ENCODE peak calls at places on chromosomes 3 and 15, in nine cellular contexts. One of them, this sample, is unnamed.

GRCh38 chr3:61868499-61868898 is 307.1 kb downstream of the PTPRG start:
- DNase-seq in activated naive CD4-positive, alpha-beta T cell: no peak
- DNase-seq in Right ventricle myocardium superior: no peak
- DNase-seq in HFFc6: no peak
- DNase-seq in A172: no peak
- DNase-seq in SHP77: no peak
- DNase-seq in left ventricle myocardium inferior: no peak
- DNase-seq in foreskin melanocyte: no peak
- DNase-seq in A549: no peak
- DNase-seq in this sample: no peak

GRCh38 chr3:38966956-38967795 is 84.6 kb downstream of the SCN11A start:
- DNase-seq in activated naive CD4-positive, alpha-beta T cell: no peak
- DNase-seq in Right ventricle myocardium superior: no peak
- DNase-seq in HFFc6: no peak
- DNase-seq in A172: no peak
- DNase-seq in SHP77: no peak
- DNase-seq in left ventricle myocardium inferior: no peak
- DNase-seq in foreskin melanocyte: no peak
- DNase-seq in A549: no peak
- DNase-seq in this sample: no peak

GRCh38 chr15:55802600-55803376 is 59.8 kb upstream of the PRTG start:
- DNase-seq in activated naive CD4-positive, alpha-beta T cell: no peak
- DNase-seq in Right ventricle myocardium superior: no peak
- DNase-seq in HFFc6: no peak
- DNase-seq in A172: no peak
- DNase-seq in SHP77: peak
- DNase-seq in left ventricle myocardium inferior: no peak
- DNase-seq in foreskin melanocyte: no peak
- DNase-seq in A549: no peak
- DNase-seq in this sample: no peak

GRCh38 chr15:63909819-63910437 is 76.2 kb upstream of the HERC1 start:
- DNase-seq in activated naive CD4-positive, alpha-beta T cell: no peak
- DNase-seq in Right ventricle myocardium superior: no peak
- DNase-seq in HFFc6: peak
- DNase-seq in A172: peak
- DNase-seq in SHP77: no peak
- DNase-seq in left ventricle myocardium inferior: no peak
- DNase-seq in foreskin melanocyte: no peak
- DNase-seq in A549: no peak
- DNase-seq in this sample: no peak

GRCh38 chr3:126938520-126939346 is 44.2 kb upstream of the PLXNA1 start:
- DNase-seq in activated naive CD4-positive, alpha-beta T cell: no peak
- DNase-seq in Right ventricle myocardium superior: no peak
- DNase-seq in HFFc6: no peak
- DNase-seq in A172: no peak
- DNase-seq in SHP77: no peak
- DNase-seq in left ventricle myocardium inferior: no peak
- DNase-seq in foreskin melanocyte: no peak
- DNase-seq in A549: no peak
- DNase-seq in this sample: no peak

GRCh38 chr15:65044724-65045481 is at the start of gene SLC51B:
- DNase-seq in activated naive CD4-positive, alpha-beta T cell: no peak
- DNase-seq in Right ventricle myocardium superior: peak
- DNase-seq in HFFc6: no peak
- DNase-seq in A172: no peak
- DNase-seq in SHP77: peak
- DNase-seq in left ventricle myocardium inferior: peak
- DNase-seq in foreskin melanocyte: no peak
- DNase-seq in A549: no peak
- DNase-seq in this sample: no peak

GRCh38 chr3:171476532-171477102 is 16.4 kb upstream of the TNIK start:
- DNase-seq in activated naive CD4-positive, alpha-beta T cell: no peak
- DNase-seq in Right ventricle myocardium superior: no peak
- DNase-seq in HFFc6: no peak
- DNase-seq in A172: no peak
- DNase-seq in SHP77: no peak
- DNase-seq in left ventricle myocardium inferior: no peak
- DNase-seq in foreskin melanocyte: no peak
- DNase-seq in A549: no peak
- DNase-seq in this sample: no peak

GRCh38 chr3:115071611-115072010 is 75.5 kb downstream of the ZBTB20 start:
- DNase-seq in activated naive CD4-positive, alpha-beta T cell: no peak
- DNase-seq in Right ventricle myocardium superior: no peak
- DNase-seq in HFFc6: peak
- DNase-seq in A172: peak
- DNase-seq in SHP77: no peak
- DNase-seq in left ventricle myocardium inferior: no peak
- DNase-seq in foreskin melanocyte: no peak
- DNase-seq in A549: no peak
- DNase-seq in this sample: no peak

GRCh38 chr3:174072675-174073074 is 675.1 kb downstream of the NLGN1 start:
- DNase-seq in activated naive CD4-positive, alpha-beta T cell: no peak
- DNase-seq in Right ventricle myocardium superior: no peak
- DNase-seq in HFFc6: no peak
- DNase-seq in A172: no peak
- DNase-seq in SHP77: no peak
- DNase-seq in left ventricle myocardium inferior: no peak
- DNase-seq in foreskin melanocyte: no peak
- DNase-seq in A549: no peak
- DNase-seq in this sample: no peak

GRCh38 chr3:186425788-186426730 is 64.0 kb upstream of the DGKG start:
- DNase-seq in activated naive CD4-positive, alpha-beta T cell: no peak
- DNase-seq in Right ventricle myocardium superior: no peak
- DNase-seq in HFFc6: peak
- DNase-seq in A172: peak
- DNase-seq in SHP77: no peak
- DNase-seq in left ventricle myocardium inferior: no peak
- DNase-seq in foreskin melanocyte: no peak
- DNase-seq in A549: peak
- DNase-seq in this sample: no peak

GRCh38 chr3:51722362-51722761 is 15.5 kb downstream of the GRM2 start:
- DNase-seq in activated naive CD4-positive, alpha-beta T cell: no peak
- DNase-seq in Right ventricle myocardium superior: no peak
- DNase-seq in HFFc6: no peak
- DNase-seq in A172: no peak
- DNase-seq in SHP77: no peak
- DNase-seq in left ventricle myocardium inferior: no peak
- DNase-seq in foreskin melanocyte: no peak
- DNase-seq in A549: no peak
- DNase-seq in this sample: no peak

GRCh38 chr3:97917813-97918536 is 54.3 kb downstream of the RIOX2 start:
- DNase-seq in activated naive CD4-positive, alpha-beta T cell: no peak
- DNase-seq in Right ventricle myocardium superior: no peak
- DNase-seq in HFFc6: no peak
- DNase-seq in A172: no peak
- DNase-seq in SHP77: no peak
- DNase-seq in left ventricle myocardium inferior: no peak
- DNase-seq in foreskin melanocyte: no peak
- DNase-seq in A549: no peak
- DNase-seq in this sample: no peak

GRCh38 chr15:27623560-27624305 is 475.4 kb downstream of the OCA2 start:
- DNase-seq in activated naive CD4-positive, alpha-beta T cell: no peak
- DNase-seq in Right ventricle myocardium superior: no peak
- DNase-seq in HFFc6: no peak
- DNase-seq in A172: no peak
- DNase-seq in SHP77: no peak
- DNase-seq in left ventricle myocardium inferior: no peak
- DNase-seq in foreskin melanocyte: no peak
- DNase-seq in A549: no peak
- DNase-seq in this sample: no peak

GRCh38 chr15:66677336-66677735 is 24.7 kb upstream of the SMAD6 start:
- DNase-seq in activated naive CD4-positive, alpha-beta T cell: no peak
- DNase-seq in Right ventricle myocardium superior: no peak
- DNase-seq in HFFc6: no peak
- DNase-seq in A172: no peak
- DNase-seq in SHP77: no peak
- DNase-seq in left ventricle myocardium inferior: no peak
- DNase-seq in foreskin melanocyte: no peak
- DNase-seq in A549: no peak
- DNase-seq in this sample: no peak

GRCh38 chr15:86066174-86066829 is 13.4 kb upstream of the AGBL1 start:
- DNase-seq in activated naive CD4-positive, alpha-beta T cell: no peak
- DNase-seq in Right ventricle myocardium superior: no peak
- DNase-seq in HFFc6: no peak
- DNase-seq in A172: no peak
- DNase-seq in SHP77: no peak
- DNase-seq in left ventricle myocardium inferior: no peak
- DNase-seq in foreskin melanocyte: no peak
- DNase-seq in A549: no peak
- DNase-seq in this sample: no peak

GRCh38 chr3:147030274-147030673 is 376.1 kb downstream of the ZIC4 start:
- DNase-seq in activated naive CD4-positive, alpha-beta T cell: no peak
- DNase-seq in Right ventricle myocardium superior: no peak
- DNase-seq in HFFc6: no peak
- DNase-seq in A172: no peak
- DNase-seq in SHP77: no peak
- DNase-seq in left ventricle myocardium inferior: no peak
- DNase-seq in foreskin melanocyte: peak
- DNase-seq in A549: no peak
- DNase-seq in this sample: no peak

GRCh38 chr3:52109556-52110380 is 44.5 kb downstream of the POC1A start:
- DNase-seq in activated naive CD4-positive, alpha-beta T cell: no peak
- DNase-seq in Right ventricle myocardium superior: peak
- DNase-seq in HFFc6: no peak
- DNase-seq in A172: no peak
- DNase-seq in SHP77: no peak
- DNase-seq in left ventricle myocardium inferior: no peak
- DNase-seq in foreskin melanocyte: no peak
- DNase-seq in A549: no peak
- DNase-seq in this sample: no peak

GRCh38 chr3:43120937-43121336 is 15.1 kb upstream of the POMGNT2 start:
- DNase-seq in activated naive CD4-positive, alpha-beta T cell: no peak
- DNase-seq in Right ventricle myocardium superior: no peak
- DNase-seq in HFFc6: no peak
- DNase-seq in A172: no peak
- DNase-seq in SHP77: no peak
- DNase-seq in left ventricle myocardium inferior: no peak
- DNase-seq in foreskin melanocyte: no peak
- DNase-seq in A549: no peak
- DNase-seq in this sample: no peak

GRCh38 chr3:147370316-147370715 is 36.0 kb downstream of the ZIC4 start:
- DNase-seq in activated naive CD4-positive, alpha-beta T cell: no peak
- DNase-seq in Right ventricle myocardium superior: no peak
- DNase-seq in HFFc6: no peak
- DNase-seq in A172: no peak
- DNase-seq in SHP77: no peak
- DNase-seq in left ventricle myocardium inferior: no peak
- DNase-seq in foreskin melanocyte: no peak
- DNase-seq in A549: no peak
- DNase-seq in this sample: no peak

GRCh38 chr15:58303236-58303635 is 128.6 kb upstream of the LIPC start:
- DNase-seq in activated naive CD4-positive, alpha-beta T cell: no peak
- DNase-seq in Right ventricle myocardium superior: no peak
- DNase-seq in HFFc6: no peak
- DNase-seq in A172: no peak
- DNase-seq in SHP77: no peak
- DNase-seq in left ventricle myocardium inferior: no peak
- DNase-seq in foreskin melanocyte: no peak
- DNase-seq in A549: no peak
- DNase-seq in this sample: no peak

GRCh38 chr15:75104804-75105557 is 81.6 kb downstream of the PPCDC start:
- DNase-seq in activated naive CD4-positive, alpha-beta T cell: no peak
- DNase-seq in Right ventricle myocardium superior: no peak
- DNase-seq in HFFc6: peak
- DNase-seq in A172: peak
- DNase-seq in SHP77: no peak
- DNase-seq in left ventricle myocardium inferior: no peak
- DNase-seq in foreskin melanocyte: peak
- DNase-seq in A549: peak
- DNase-seq in this sample: no peak

GRCh38 chr15:77144028-77144427 is 73.1 kb upstream of the TSPAN3 start:
- DNase-seq in activated naive CD4-positive, alpha-beta T cell: no peak
- DNase-seq in Right ventricle myocardium superior: no peak
- DNase-seq in HFFc6: peak
- DNase-seq in A172: peak
- DNase-seq in SHP77: no peak
- DNase-seq in left ventricle myocardium inferior: no peak
- DNase-seq in foreskin melanocyte: no peak
- DNase-seq in A549: no peak
- DNase-seq in this sample: no peak

GRCh38 chr3:193968575-193968974 is 167.4 kb upstream of the HES1 start:
- DNase-seq in activated naive CD4-positive, alpha-beta T cell: no peak
- DNase-seq in Right ventricle myocardium superior: no peak
- DNase-seq in HFFc6: no peak
- DNase-seq in A172: no peak
- DNase-seq in SHP77: no peak
- DNase-seq in left ventricle myocardium inferior: no peak
- DNase-seq in foreskin melanocyte: no peak
- DNase-seq in A549: no peak
- DNase-seq in this sample: no peak

GRCh38 chr3:186953011-186953487 is 22.7 kb downstream of the ST6GAL1 start:
- DNase-seq in activated naive CD4-positive, alpha-beta T cell: no peak
- DNase-seq in Right ventricle myocardium superior: no peak
- DNase-seq in HFFc6: peak
- DNase-seq in A172: peak
- DNase-seq in SHP77: no peak
- DNase-seq in left ventricle myocardium inferior: no peak
- DNase-seq in foreskin melanocyte: peak
- DNase-seq in A549: no peak
- DNase-seq in this sample: no peak

GRCh38 chr3:41681479-41681878 is 280.4 kb downstream of the ULK4 start:
- DNase-seq in activated naive CD4-positive, alpha-beta T cell: no peak
- DNase-seq in Right ventricle myocardium superior: no peak
- DNase-seq in HFFc6: peak
- DNase-seq in A172: peak
- DNase-seq in SHP77: no peak
- DNase-seq in left ventricle myocardium inferior: no peak
- DNase-seq in foreskin melanocyte: peak
- DNase-seq in A549: no peak
- DNase-seq in this sample: no peak

GRCh38 chr3:25047058-25047457 is 381.0 kb upstream of the RARB start:
- DNase-seq in activated naive CD4-positive, alpha-beta T cell: no peak
- DNase-seq in Right ventricle myocardium superior: no peak
- DNase-seq in HFFc6: no peak
- DNase-seq in A172: no peak
- DNase-seq in SHP77: no peak
- DNase-seq in left ventricle myocardium inferior: no peak
- DNase-seq in foreskin melanocyte: peak
- DNase-seq in A549: no peak
- DNase-seq in this sample: no peak

GRCh38 chr3:29486087-29486486 is 205.2 kb downstream of the RBMS3 start:
- DNase-seq in activated naive CD4-positive, alpha-beta T cell: no peak
- DNase-seq in Right ventricle myocardium superior: no peak
- DNase-seq in HFFc6: peak
- DNase-seq in A172: no peak
- DNase-seq in SHP77: no peak
- DNase-seq in left ventricle myocardium inferior: no peak
- DNase-seq in foreskin melanocyte: no peak
- DNase-seq in A549: peak
- DNase-seq in this sample: no peak

GRCh38 chr3:138916824-138917223 is 30.1 kb downstream of the FOXL2 start:
- DNase-seq in activated naive CD4-positive, alpha-beta T cell: no peak
- DNase-seq in Right ventricle myocardium superior: no peak
- DNase-seq in HFFc6: no peak
- DNase-seq in A172: peak
- DNase-seq in SHP77: no peak
- DNase-seq in left ventricle myocardium inferior: no peak
- DNase-seq in foreskin melanocyte: no peak
- DNase-seq in A549: no peak
- DNase-seq in this sample: no peak

GRCh38 chr3:162491957-162492356 is 995.3 kb downstream of the OTOL1 start:
- DNase-seq in activated naive CD4-positive, alpha-beta T cell: no peak
- DNase-seq in Right ventricle myocardium superior: no peak
- DNase-seq in HFFc6: no peak
- DNase-seq in A172: no peak
- DNase-seq in SHP77: no peak
- DNase-seq in left ventricle myocardium inferior: no peak
- DNase-seq in foreskin melanocyte: no peak
- DNase-seq in A549: no peak
- DNase-seq in this sample: no peak

GRCh38 chr3:29011441-29011840 is 269.4 kb upstream of the RBMS3 start:
- DNase-seq in activated naive CD4-positive, alpha-beta T cell: no peak
- DNase-seq in Right ventricle myocardium superior: no peak
- DNase-seq in HFFc6: no peak
- DNase-seq in A172: no peak
- DNase-seq in SHP77: no peak
- DNase-seq in left ventricle myocardium inferior: no peak
- DNase-seq in foreskin melanocyte: no peak
- DNase-seq in A549: no peak
- DNase-seq in this sample: no peak

GRCh38 chr15:89003865-89004725 is 84.2 kb upstream of the ABHD2 start:
- DNase-seq in activated naive CD4-positive, alpha-beta T cell: no peak
- DNase-seq in Right ventricle myocardium superior: peak
- DNase-seq in HFFc6: no peak
- DNase-seq in A172: peak
- DNase-seq in SHP77: no peak
- DNase-seq in left ventricle myocardium inferior: peak
- DNase-seq in foreskin melanocyte: no peak
- DNase-seq in A549: peak
- DNase-seq in this sample: no peak

This sample was measured in GM12892.